ENCODE peak calls at places on chromosomes 7 and 10, in nine cellular contexts. U is T-helper 9 cell; E is HTR-8/SVneo; J is AG09319; V is CD8-positive, alpha-beta memory T cell; X is M059J; G is pancreas; Q is lower lobe of right lung; I is substantia nigra. C is an unnamed sample.

GRCh38 chr10:20281579-20281978 is 465.3 kb downstream of the PLXDC2 start:
- DNase-seq in U (no peak), V (no peak), X (no peak), Q (no peak), I (no peak), E (no peak), J (no peak), G (no peak), C (no peak)

GRCh38 chr7:104767113-104767512 is 246.9 kb upstream of the KMT2E start:
- DNase-seq in Q (no peak), G (no peak), E (no peak), X (no peak), I (no peak), U (no peak), J (no peak), V (no peak), C (no peak)

GRCh38 chr7:7369134-7369533 is 166.5 kb downstream of the COL28A1 start:
- DNase-seq in J (no peak), G (no peak), I (no peak), E (no peak), V (no peak), Q (no peak), X (no peak), U (no peak), C (no peak)

GRCh38 chr10:100637785-100638184 is 102.0 kb downstream of the HIF1AN start:
- DNase-seq in J (no peak), Q (no peak), I (no peak), E (no peak), G (no peak), V (no peak), U (no peak), X (peak; percentile 40), C (peak; percentile 8)

GRCh38 chr7:131808736-131809135 is 252.3 kb upstream of the PODXL start:
- DNase-seq in U (no peak), V (no peak), E (no peak), J (no peak), I (no peak), G (no peak), Q (no peak), X (no peak), C (no peak)

GRCh38 chr7:37643876-37644275 is 39.7 kb upstream of the GPR141 start:
- DNase-seq in Q (no peak), I (no peak), J (no peak), G (no peak), U (no peak), V (no peak), X (no peak), E (no peak), C (peak; percentile 5)

GRCh38 chr7:13851756-13852155 is 137.7 kb downstream of the ETV1 start:
- DNase-seq in J (no peak), G (no peak), Q (no peak), V (no peak), X (peak; percentile 40), E (no peak), U (no peak), I (no peak), C (no peak)

GRCh38 chr7:44279286-44279685 is 46.1 kb downstream of the CAMK2B start:
- DNase-seq in J (no peak), G (peak; percentile 28), E (no peak), Q (peak; percentile 30), I (no peak), X (no peak), U (no peak), V (no peak), C (no peak)

GRCh38 chr10:4120454-4120853 is 335.4 kb upstream of the KLF6 start:
- DNase-seq in Q (no peak), E (no peak), G (no peak), I (no peak), X (no peak), V (no peak), U (peak; percentile 52), J (no peak), C (no peak)

GRCh38 chr10:88616250-88616977 is 29.9 kb downstream of the LIPJ start:
- DNase-seq in X (no peak), G (peak; percentile 31), E (no peak), J (no peak), U (no peak), Q (no peak), V (no peak), I (no peak), C (no peak)

GRCh38 chr10:133004991-133005390 is 62.6 kb upstream of the CFAP46 start:
- DNase-seq in V (no peak), Q (no peak), I (no peak), X (no peak), J (no peak), E (no peak), U (no peak), G (peak; percentile 25), C (no peak)

GRCh38 chr10:92571649-92572048 is 2.2 kb downstream of the IDE start:
- DNase-seq in J (no peak), E (no peak), Q (no peak), I (no peak), U (no peak), X (peak; percentile 5), V (no peak), G (no peak), C (no peak)

GRCh38 chr7:50595538-50596102 is 30.4 kb upstream of the DDC start:
- DNase-seq in G (no peak), V (peak; percentile 7), Q (no peak), U (no peak), I (peak; percentile 25), J (peak; percentile 45), X (peak; percentile 27), E (no peak), C (peak; percentile 29)

GRCh38 chr10:35821339-35821911 is 179.3 kb upstream of the FZD8 start:
- DNase-seq in G (no peak), Q (no peak), E (no peak), V (no peak), U (no peak), X (peak; percentile 1), I (no peak), J (no peak), C (no peak)

GRCh38 chr7:28405662-28406061 is 6.7 kb upstream of the CREB5 start:
- DNase-seq in G (no peak), X (peak; percentile 73), J (peak; percentile 84), Q (no peak), U (no peak), E (no peak), V (no peak), I (no peak), C (peak; percentile 56)